ENCODE peak calls at places on chromosomes 13 and 19, in four cellular contexts. One of them, this sample, is unnamed.

GRCh38 chr13:40562975-40563349 is 103.5 kb downstream of the FOXO1 start:
- DNase-seq in CD8-positive, alpha-beta T cell: no peak
- DNase-seq in psoas muscle: peak; percentile 63
- DNase-seq in OCI-LY7: no peak
- DNase-seq in this sample: no peak

GRCh38 chr19:56294557-56294956 is 20.1 kb downstream of the ZSCAN5A start:
- DNase-seq in OCI-LY7: no peak
- DNase-seq in psoas muscle: no peak
- DNase-seq in CD8-positive, alpha-beta T cell: no peak
- DNase-seq in this sample: no peak

GRCh38 chr13:28161370-28161769 is 23.0 kb downstream of the PAN3 start:
- DNase-seq in psoas muscle: no peak
- DNase-seq in CD8-positive, alpha-beta T cell: no peak
- DNase-seq in OCI-LY7: no peak
- DNase-seq in this sample: no peak

GRCh38 chr19:46384396-46384795 is 29.0 kb downstream of the CCDC8 start:
- DNase-seq in psoas muscle: no peak
- DNase-seq in CD8-positive, alpha-beta T cell: no peak
- DNase-seq in OCI-LY7: no peak
- DNase-seq in this sample: no peak

GRCh38 chr19:49492573-49493411 is 3.4 kb upstream of the RPS11 start:
- DNase-seq in psoas muscle: no peak
- DNase-seq in CD8-positive, alpha-beta T cell: no peak
- DNase-seq in OCI-LY7: peak; percentile 44
- DNase-seq in this sample: no peak

GRCh38 chr19:54684537-54684936 is 21.8 kb downstream of the LILRB4 start:
- DNase-seq in OCI-LY7: peak; percentile 27
- DNase-seq in CD8-positive, alpha-beta T cell: no peak
- DNase-seq in psoas muscle: no peak
- DNase-seq in this sample: no peak

GRCh38 chr19:2239771-2240770 is 3.4 kb downstream of the SF3A2 start:
- DNase-seq in OCI-LY7: peak; percentile 59
- DNase-seq in CD8-positive, alpha-beta T cell: peak; percentile 47
- DNase-seq in psoas muscle: no peak
- DNase-seq in this sample: no peak

GRCh38 chr13:73715114-73715909 is 418.9 kb downstream of the KLF12 start:
- DNase-seq in CD8-positive, alpha-beta T cell: peak; percentile 35
- DNase-seq in psoas muscle: no peak
- DNase-seq in OCI-LY7: no peak
- DNase-seq in this sample: no peak

GRCh38 chr13:87779451-87779850 is 108.3 kb downstream of the SLITRK5 start:
- DNase-seq in psoas muscle: no peak
- DNase-seq in OCI-LY7: no peak
- DNase-seq in CD8-positive, alpha-beta T cell: no peak
- DNase-seq in this sample: no peak

GRCh38 chr13:101454767-101455166 is 2.3 kb downstream of the ITGBL1 start:
- DNase-seq in CD8-positive, alpha-beta T cell: no peak
- DNase-seq in OCI-LY7: no peak
- DNase-seq in psoas muscle: no peak
- DNase-seq in this sample: no peak

GRCh38 chr19:9531933-9532332 is 6.5 kb downstream of the ZNF426 start:
- DNase-seq in psoas muscle: no peak
- DNase-seq in CD8-positive, alpha-beta T cell: no peak
- DNase-seq in OCI-LY7: no peak
- DNase-seq in this sample: no peak

GRCh38 chr19:47228168-47228936 is 2.6 kb downstream of the BBC3 start:
- DNase-seq in psoas muscle: peak; percentile 75
- DNase-seq in CD8-positive, alpha-beta T cell: peak; percentile 60
- DNase-seq in OCI-LY7: peak; percentile 59
- DNase-seq in this sample: no peak

GRCh38 chr13:28493740-28494536 is 990 bp downstream of the FLT1 start:
- DNase-seq in CD8-positive, alpha-beta T cell: no peak
- DNase-seq in OCI-LY7: no peak
- DNase-seq in psoas muscle: no peak
- DNase-seq in this sample: no peak

GRCh38 chr19:38952395-38953165 is 21.8 kb downstream of the MRPS12 start:
- DNase-seq in OCI-LY7: peak; percentile 63
- DNase-seq in psoas muscle: no peak
- DNase-seq in CD8-positive, alpha-beta T cell: peak; percentile 20
- DNase-seq in this sample: no peak

GRCh38 chr19:52570005-52570861 is at the start of gene ZNF701:
- DNase-seq in OCI-LY7: peak; percentile 92
- DNase-seq in psoas muscle: peak; percentile 97
- DNase-seq in CD8-positive, alpha-beta T cell: peak; percentile 96
- DNase-seq in this sample: peak; percentile 59

GRCh38 chr13:109212630-109213029 is 573.8 kb downstream of the IRS2 start:
- DNase-seq in OCI-LY7: no peak
- DNase-seq in psoas muscle: no peak
- DNase-seq in CD8-positive, alpha-beta T cell: no peak
- DNase-seq in this sample: no peak

DNA sequence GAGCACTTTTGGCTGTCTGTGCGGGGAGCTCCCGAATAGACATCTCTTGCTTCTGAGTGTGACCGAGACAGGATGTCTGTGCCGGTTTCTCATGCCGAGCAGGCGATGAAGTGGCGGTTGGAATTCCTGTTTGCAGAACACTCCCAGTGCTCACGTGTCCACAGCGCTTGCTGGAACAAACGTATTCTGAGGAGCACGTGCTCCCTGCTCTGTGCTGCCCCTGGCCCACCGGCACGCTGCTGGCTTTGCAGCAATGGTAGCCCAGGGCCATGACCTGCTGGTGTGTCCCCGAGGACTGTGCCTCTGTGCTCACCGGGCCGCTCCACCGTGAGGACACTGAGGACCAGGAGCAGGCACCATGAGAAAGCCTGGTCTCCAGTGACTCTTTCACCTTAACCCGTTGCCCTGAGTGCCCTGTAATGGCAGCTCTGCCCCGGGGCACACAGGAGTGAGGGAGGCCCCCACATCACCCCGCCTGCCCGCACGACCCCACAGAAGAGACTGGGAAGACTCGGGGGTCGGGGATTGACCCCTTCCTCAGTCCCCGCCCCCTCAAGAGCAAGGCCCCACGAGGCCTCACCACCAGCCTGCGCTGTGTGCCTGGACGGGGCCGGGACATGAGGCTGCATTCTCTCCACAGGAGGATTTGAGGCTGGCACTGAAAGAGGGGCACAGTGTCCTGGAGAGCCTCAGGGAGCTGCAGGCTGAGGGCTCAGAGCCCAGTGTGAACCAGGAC is 40.0 kb upstream of the F7 start:
- DNase-seq in OCI-LY7: no peak
- DNase-seq in CD8-positive, alpha-beta T cell: no peak
- DNase-seq in psoas muscle: peak; percentile 51
- DNase-seq in this sample: no peak
- H3K4me3 ChIP-seq in OCI-LY7: no peak overlapping the region
- H3K4me3 ChIP-seq in CD8-positive, alpha-beta T cell: no peak overlapping the region
- H3K4me3 ChIP-seq in psoas muscle: no peak overlapping the region
- H3K4me3 ChIP-seq in this sample: no peak overlapping the region

GRCh38 chr19:34713262-34713637 is 20.8 kb upstream of the ZNF181 start:
- DNase-seq in OCI-LY7: peak; percentile 37
- DNase-seq in psoas muscle: no peak
- DNase-seq in CD8-positive, alpha-beta T cell: no peak
- DNase-seq in this sample: no peak

GRCh38 chr19:34715357-34715756 is 18.7 kb upstream of the ZNF181 start:
- DNase-seq in CD8-positive, alpha-beta T cell: no peak
- DNase-seq in OCI-LY7: no peak
- DNase-seq in psoas muscle: no peak
- DNase-seq in this sample: no peak

GRCh38 chr19:34707661-34708060 is 26.4 kb upstream of the ZNF181 start:
- DNase-seq in CD8-positive, alpha-beta T cell: no peak
- DNase-seq in psoas muscle: no peak
- DNase-seq in OCI-LY7: no peak
- DNase-seq in this sample: no peak

GRCh38 chr19:34711890-34712289 is 22.2 kb upstream of the ZNF181 start:
- DNase-seq in psoas muscle: no peak
- DNase-seq in CD8-positive, alpha-beta T cell: no peak
- DNase-seq in OCI-LY7: no peak
- DNase-seq in this sample: no peak

GRCh38 chr19:34712606-34713261 is 21.3 kb upstream of the ZNF181 start:
- DNase-seq in psoas muscle: no peak
- DNase-seq in CD8-positive, alpha-beta T cell: peak; percentile 62
- DNase-seq in OCI-LY7: peak; percentile 82
- DNase-seq in this sample: peak; percentile 10
- TF ChIP-seq CTCF in psoas muscle: peak; percentile 84
- TF ChIP-seq CTCF in CD8-positive, alpha-beta T cell: peak; percentile 81
- TF ChIP-seq CTCF in OCI-LY7: peak; percentile 87
- TF ChIP-seq CTCF in this sample: peak; percentile 50

DNA sequence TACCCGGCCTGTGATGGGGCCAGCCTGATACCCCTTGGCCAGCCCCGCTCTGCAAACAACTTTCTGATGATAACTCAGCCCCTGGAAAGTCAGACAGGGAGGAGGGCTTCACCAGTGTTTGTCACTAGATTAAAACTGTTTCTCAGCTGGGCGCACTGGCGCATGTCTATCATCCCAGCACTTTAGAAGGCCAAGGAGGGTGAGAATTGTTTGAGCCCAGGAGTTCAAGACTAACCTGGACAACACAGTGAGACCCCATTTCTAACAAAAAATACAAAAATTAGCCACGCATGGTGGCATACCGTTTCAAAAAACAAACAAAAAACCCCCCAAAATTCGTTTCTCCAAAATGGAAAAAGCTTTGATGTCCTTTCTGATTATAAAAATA is 5.5 kb upstream of the CERS1 start:
- DNase-seq in psoas muscle: no peak
- DNase-seq in OCI-LY7: no peak
- DNase-seq in CD8-positive, alpha-beta T cell: no peak
- DNase-seq in this sample: no peak
- H3K36me3 ChIP-seq in psoas muscle: peaks cover 57% of the 10 kb centered on the region
- H3K36me3 ChIP-seq in OCI-LY7: peaks cover 19% of the 10 kb centered on the region
- H3K36me3 ChIP-seq in CD8-positive, alpha-beta T cell: peaks cover 19% of the 10 kb centered on the region
- H3K36me3 ChIP-seq in this sample: peaks cover 36% of the 10 kb centered on the region

GRCh38 chr13:110216403-110217041 is 90.4 kb downstream of the COL4A1 start:
- DNase-seq in OCI-LY7: no peak
- DNase-seq in CD8-positive, alpha-beta T cell: no peak
- DNase-seq in psoas muscle: no peak
- DNase-seq in this sample: no peak
- H3K4me3 ChIP-seq in OCI-LY7: no peak overlapping the region
- H3K4me3 ChIP-seq in CD8-positive, alpha-beta T cell: no peak overlapping the region
- H3K4me3 ChIP-seq in psoas muscle: no peak overlapping the region
- H3K4me3 ChIP-seq in this sample: no peak overlapping the region

GRCh38 chr19:11737964-11738745 is 591 bp downstream of the ZNF823 start:
- DNase-seq in OCI-LY7: peak; percentile 57
- DNase-seq in psoas muscle: peak; percentile 72
- DNase-seq in CD8-positive, alpha-beta T cell: peak; percentile 24
- DNase-seq in this sample: no peak
- TF ChIP-seq CTCF in OCI-LY7: peak; percentile 36
- TF ChIP-seq CTCF in psoas muscle: no peak
- TF ChIP-seq CTCF in CD8-positive, alpha-beta T cell: no peak
- TF ChIP-seq CTCF in this sample: peak; percentile 3

GRCh38 chr13:51357928-51358595 is 18.6 kb downstream of the SERPINE3 start:
- DNase-seq in OCI-LY7: no peak
- DNase-seq in psoas muscle: no peak
- DNase-seq in CD8-positive, alpha-beta T cell: no peak
- DNase-seq in this sample: no peak
- H3K36me3 ChIP-seq in OCI-LY7: peaks cover 15% of the 10 kb centered on the region
- H3K36me3 ChIP-seq in psoas muscle: peaks cover 18% of the 10 kb centered on the region
- H3K36me3 ChIP-seq in CD8-positive, alpha-beta T cell: no peaks in the 10 kb centered on the region
- H3K36me3 ChIP-seq in this sample: peaks cover under 1% of the 10 kb centered on the region

GRCh38 chr19:36256064-36256463 is 41.2 kb downstream of the ZNF146 start:
- DNase-seq in OCI-LY7: no peak
- DNase-seq in psoas muscle: no peak
- DNase-seq in CD8-positive, alpha-beta T cell: no peak
- DNase-seq in this sample: no peak

GRCh38 chr19:36256853-36257511 is 42.1 kb downstream of the ZNF146 start:
- DNase-seq in CD8-positive, alpha-beta T cell: no peak
- DNase-seq in psoas muscle: no peak
- DNase-seq in OCI-LY7: no peak
- DNase-seq in this sample: no peak

GRCh38 chr19:36257512-36257876 is 42.6 kb downstream of the ZNF146 start:
- DNase-seq in CD8-positive, alpha-beta T cell: no peak
- DNase-seq in OCI-LY7: no peak
- DNase-seq in psoas muscle: peak; percentile 48
- DNase-seq in this sample: no peak

GRCh38 chr19:36254848-36255247 is 39.9 kb downstream of the ZNF146 start:
- DNase-seq in OCI-LY7: no peak
- DNase-seq in CD8-positive, alpha-beta T cell: no peak
- DNase-seq in psoas muscle: no peak
- DNase-seq in this sample: no peak

GRCh38 chr19:36255316-36255715 is 40.4 kb downstream of the ZNF146 start:
- DNase-seq in OCI-LY7: no peak
- DNase-seq in CD8-positive, alpha-beta T cell: no peak
- DNase-seq in psoas muscle: no peak
- DNase-seq in this sample: no peak
- H3K4me3 ChIP-seq in OCI-LY7: no peak overlapping the region
- H3K4me3 ChIP-seq in CD8-positive, alpha-beta T cell: no peak overlapping the region
- H3K4me3 ChIP-seq in psoas muscle: no peak overlapping the region
- H3K4me3 ChIP-seq in this sample: no peak overlapping the region

DNA sequence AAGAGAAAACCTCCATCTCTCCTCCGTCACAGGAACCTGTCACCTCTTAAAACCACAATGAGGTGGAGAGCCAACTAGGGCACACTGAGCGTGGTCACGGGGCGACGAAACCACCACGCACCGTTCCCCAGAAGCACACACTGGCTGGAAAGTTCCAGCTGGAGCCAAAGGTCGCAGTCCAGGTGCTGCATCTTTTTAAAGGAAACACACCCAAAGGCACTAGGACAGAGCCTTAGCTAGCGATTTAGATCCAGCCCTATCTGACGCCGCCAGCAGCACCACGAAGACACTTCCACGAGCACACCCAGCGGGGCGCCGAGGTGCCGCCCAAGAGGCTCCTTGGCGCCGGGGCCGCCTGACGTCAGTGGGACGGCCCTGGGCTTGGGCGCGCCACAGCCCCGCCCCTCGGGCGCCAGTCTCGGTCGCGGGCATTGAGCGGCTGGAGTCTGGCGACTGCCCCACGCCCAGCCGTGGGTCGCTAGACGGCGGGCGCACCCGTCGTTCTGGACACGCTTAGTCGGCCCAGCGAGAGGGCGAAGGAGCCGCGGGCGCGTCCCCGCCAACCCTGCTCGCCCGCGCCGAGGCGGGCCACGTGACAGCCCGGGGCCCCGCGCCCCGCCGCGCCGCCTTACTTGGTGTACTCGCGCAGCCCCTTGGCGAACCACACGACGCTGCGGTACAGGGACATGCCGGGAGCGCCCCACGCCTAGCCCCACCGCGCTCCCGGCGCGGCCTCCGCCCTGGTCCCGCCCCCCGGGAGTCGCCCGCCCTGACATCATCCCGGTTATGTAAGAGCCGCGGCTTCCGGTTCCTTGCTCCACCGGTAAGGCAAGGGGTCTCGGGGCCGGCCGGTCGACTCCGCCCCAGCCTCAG is at the start of gene DHRS12:
- DNase-seq in OCI-LY7: peak; percentile 92
- DNase-seq in psoas muscle: peak; percentile 94
- DNase-seq in CD8-positive, alpha-beta T cell: peak; percentile 88
- DNase-seq in this sample: no peak
- TF ChIP-seq CTCF in OCI-LY7: peak; percentile 41
- TF ChIP-seq CTCF in psoas muscle: no peak
- TF ChIP-seq CTCF in CD8-positive, alpha-beta T cell: no peak
- TF ChIP-seq CTCF in this sample: peak; percentile 7

GRCh38 chr13:50990540-50991506 is 81.2 kb downstream of the RNASEH2B start:
- DNase-seq in OCI-LY7: no peak
- DNase-seq in psoas muscle: peak; percentile 75
- DNase-seq in CD8-positive, alpha-beta T cell: no peak
- DNase-seq in this sample: peak; percentile 23
- H3K36me3 ChIP-seq in OCI-LY7: no peaks in the 10 kb centered on the region
- H3K36me3 ChIP-seq in psoas muscle: no peaks in the 10 kb centered on the region
- H3K36me3 ChIP-seq in CD8-positive, alpha-beta T cell: no peaks in the 10 kb centered on the region
- H3K36me3 ChIP-seq in this sample: no peaks in the 10 kb centered on the region